ENCODE peak calls at places on chromosomes 3 and 15, in five cellular contexts. One of them, this sample, is unnamed.

GRCh38 chr3:128280466-128281455 is 127.5 kb downstream of the EEFSEC start:
- DNase-seq in SK-N-SH: no peak
- DNase-seq in amniotic stem cell: no peak
- DNase-seq in NT2/D1: peak
- DNase-seq in DMS79 treated with DMSO at 0.1 percent for 48 hours: no peak
- DNase-seq in this sample: peak

GRCh38 chr15:91849749-91850161 is 3.8 kb upstream of the SLCO3A1 start:
- DNase-seq in SK-N-SH: peak
- DNase-seq in amniotic stem cell: no peak
- DNase-seq in DMS79 treated with DMSO at 0.1 percent for 48 hours: no peak
- DNase-seq in NT2/D1: no peak
- DNase-seq in this sample: no peak

GRCh38 chr3:133933097-133934024 is 37.7 kb upstream of the RAB6B start:
- DNase-seq in amniotic stem cell: no peak
- DNase-seq in DMS79 treated with DMSO at 0.1 percent for 48 hours: no peak
- DNase-seq in NT2/D1: no peak
- DNase-seq in SK-N-SH: no peak
- DNase-seq in this sample: no peak

GRCh38 chr15:79050341-79050740 is 40.2 kb downstream of the RASGRF1 start:
- DNase-seq in NT2/D1: no peak
- DNase-seq in amniotic stem cell: no peak
- DNase-seq in DMS79 treated with DMSO at 0.1 percent for 48 hours: no peak
- DNase-seq in SK-N-SH: no peak
- DNase-seq in this sample: no peak

GRCh38 chr15:33188159-33188558 is 6.4 kb downstream of the FMN1 start:
- DNase-seq in amniotic stem cell: no peak
- DNase-seq in NT2/D1: no peak
- DNase-seq in DMS79 treated with DMSO at 0.1 percent for 48 hours: no peak
- DNase-seq in SK-N-SH: no peak
- DNase-seq in this sample: no peak

GRCh38 chr3:174651951-174652350 is 207.2 kb upstream of the NAALADL2 start:
- DNase-seq in SK-N-SH: no peak
- DNase-seq in NT2/D1: no peak
- DNase-seq in DMS79 treated with DMSO at 0.1 percent for 48 hours: no peak
- DNase-seq in amniotic stem cell: no peak
- DNase-seq in this sample: no peak

GRCh38 chr3:10742031-10742671 is 73.9 kb upstream of the SLC6A11 start:
- DNase-seq in amniotic stem cell: no peak
- DNase-seq in DMS79 treated with DMSO at 0.1 percent for 48 hours: no peak
- DNase-seq in NT2/D1: no peak
- DNase-seq in SK-N-SH: no peak
- DNase-seq in this sample: no peak

GRCh38 chr3:4225005-4225471 is 78.1 kb upstream of the SETMAR start:
- DNase-seq in DMS79 treated with DMSO at 0.1 percent for 48 hours: no peak
- DNase-seq in amniotic stem cell: no peak
- DNase-seq in SK-N-SH: no peak
- DNase-seq in NT2/D1: no peak
- DNase-seq in this sample: no peak

GRCh38 chr3:14143826-14144225 is 19.0 kb downstream of the TMEM43 start:
- DNase-seq in DMS79 treated with DMSO at 0.1 percent for 48 hours: peak
- DNase-seq in amniotic stem cell: peak
- DNase-seq in SK-N-SH: no peak
- DNase-seq in NT2/D1: peak
- DNase-seq in this sample: no peak

GRCh38 chr3:8709287-8709686 is 24.3 kb upstream of the CAV3 start:
- DNase-seq in NT2/D1: no peak
- DNase-seq in SK-N-SH: no peak
- DNase-seq in amniotic stem cell: no peak
- DNase-seq in DMS79 treated with DMSO at 0.1 percent for 48 hours: no peak
- DNase-seq in this sample: no peak

GRCh38 chr3:4754180-4755086 is 224.8 kb upstream of the BHLHE40 start:
- DNase-seq in DMS79 treated with DMSO at 0.1 percent for 48 hours: no peak
- DNase-seq in SK-N-SH: no peak
- DNase-seq in amniotic stem cell: no peak
- DNase-seq in NT2/D1: no peak
- DNase-seq in this sample: no peak